ENCODE peak calls at places on chromosomes 13 and 19, in seven cellular contexts. P, E, N, J, D, C and B are unnamed samples.

GRCh38 chr19:35076657-35077056 is 35.1 kb downstream of the HPN start:
- DNase-seq in P (no peak), E (no peak), N (no peak), J (no peak), D (no peak), C (no peak), B (no peak)

GRCh38 chr13:33016414-33017409 is at the start of gene KL:
- DNase-seq in P (peak), E (peak), N (no peak), J (peak), D (no peak), C (no peak), B (no peak)

GRCh38 chr19:55353803-55354697 is 469 bp downstream of the COX6B2 start:
- DNase-seq in P (peak), E (peak), N (no peak), J (no peak), D (no peak), C (no peak), B (peak)

GRCh38 chr13:94550030-94550738 is 45.8 kb downstream of the TGDS start:
- DNase-seq in P (peak), E (no peak), N (peak), J (no peak), D (no peak), C (peak), B (no peak)

GRCh38 chr19:40256511-40256910 is 28.6 kb downstream of the AKT2 start:
- DNase-seq in P (no peak), E (no peak), N (no peak), J (no peak), D (no peak), C (no peak), B (no peak)

GRCh38 chr19:33510728-33511255 is 10.8 kb downstream of the PEPD start:
- DNase-seq in P (no peak), E (no peak), N (no peak), J (peak), D (no peak), C (no peak), B (no peak)

GRCh38 chr19:52070496-52070895 is 21.9 kb upstream of the ZNF432 start:
- DNase-seq in P (no peak), E (no peak), N (no peak), J (no peak), D (no peak), C (no peak), B (no peak)

GRCh38 chr13:80069374-80069773 is 271.6 kb downstream of the SPRY2 start:
- DNase-seq in P (no peak), E (no peak), N (no peak), J (no peak), D (no peak), C (no peak), B (no peak)

GRCh38 chr13:19860884-19861655 is 2.4 kb downstream of the ZMYM5 start:
- DNase-seq in P (no peak), E (no peak), N (peak), J (no peak), D (no peak), C (peak), B (no peak)

GRCh38 chr19:48859711-48860572 is 8.5 kb downstream of the PLEKHA4 start:
- DNase-seq in P (no peak), E (no peak), N (no peak), J (peak), D (no peak), C (no peak), B (no peak)

GRCh38 chr13:102856603-102857002 is 10.8 kb downstream of the ERCC5 start:
- DNase-seq in P (peak), E (peak), N (no peak), J (peak), D (no peak), C (no peak), B (no peak)

GRCh38 chr19:57648336-57649003 is 15.5 kb downstream of the ZNF211 start:
- DNase-seq in P (no peak), E (no peak), N (no peak), J (no peak), D (no peak), C (no peak), B (no peak)

GRCh38 chr13:39616087-39616694 is 13.2 kb upstream of the LHFPL6 start:
- DNase-seq in P (no peak), E (peak), N (peak), J (peak), D (no peak), C (peak), B (no peak)

GRCh38 chr19:29410974-29411615 is 114.7 kb upstream of the VSTM2B start:
- DNase-seq in P (no peak), E (no peak), N (no peak), J (no peak), D (no peak), C (peak), B (no peak)

GRCh38 chr13:102333320-102334181 is 68.3 kb downstream of the FGF14 start:
- DNase-seq in P (no peak), E (no peak), N (no peak), J (no peak), D (no peak), C (no peak), B (no peak)

GRCh38 chr13:103133551-103133950 is 67.3 kb upstream of the SLC10A2 start:
- DNase-seq in P (no peak), E (no peak), N (no peak), J (no peak), D (no peak), C (no peak), B (no peak)

GRCh38 chr19:32339988-32340874 is 5.2 kb upstream of the ZNF507 start:
- DNase-seq in P (peak), E (peak), N (peak), J (peak), D (no peak), C (peak), B (no peak)

GRCh38 chr13:101453784-101454201 is 1.3 kb downstream of the ITGBL1 start:
- DNase-seq in P (peak), E (peak), N (no peak), J (no peak), D (no peak), C (no peak), B (no peak)

GRCh38 chr13:50365683-50366391 is 350.6 kb downstream of the KCNRG start:
- DNase-seq in P (no peak), E (peak), N (no peak), J (no peak), D (peak), C (no peak), B (no peak)

GRCh38 chr13:42420304-42420703 is 148.4 kb downstream of the AKAP11 start:
- DNase-seq in P (no peak), E (no peak), N (no peak), J (no peak), D (peak), C (no peak), B (no peak)

GRCh38 chr19:9674669-9675357 is at the start of gene ZNF562:
- DNase-seq in P (peak), E (peak), N (peak), J (peak), D (peak), C (peak), B (peak)

GRCh38 chr13:30148171-30148754 is 159.1 kb downstream of the KATNAL1 start:
- DNase-seq in P (no peak), E (peak), N (no peak), J (no peak), D (no peak), C (no peak), B (peak)

GRCh38 chr19:7456964-7457541 is 31.8 kb downstream of the PEX11G start:
- DNase-seq in P (no peak), E (no peak), N (no peak), J (no peak), D (no peak), C (no peak), B (no peak)

GRCh38 chr13:25371608-25372274 is at the start of gene ATP8A2:
- DNase-seq in P (no peak), E (no peak), N (no peak), J (no peak), D (no peak), C (no peak), B (no peak)

GRCh38 chr19:39406656-39407393 is at the start of gene ZFP36:
- DNase-seq in P (peak), E (peak), N (peak), J (peak), D (peak), C (peak), B (peak)

GRCh38 chr13:76004411-76004810 is 368.3 kb downstream of the LMO7 start:
- DNase-seq in P (no peak), E (no peak), N (no peak), J (no peak), D (no peak), C (no peak), B (no peak)

GRCh38 chr19:39915101-39915847 is 19.2 kb downstream of the FCGBP start:
- DNase-seq in P (peak), E (no peak), N (no peak), J (no peak), D (no peak), C (no peak), B (no peak)